ENCODE peak calls at places on chromosome 5, in eight cellular contexts. O is ELR; C is NCI-H460; S is NCI-H1092 treated with DMSO at 0.1 percent for 48 hours; V is cardiac muscle cell; L is H54; A is epithelial cell of esophagus; F is central memory CD4-positive, alpha-beta T cell. K is an unnamed sample.

GRCh38 chr5:463952-464351 is 21.0 kb downstream of the EXOC3 start:
- DNase-seq in A (no peak), C (no peak), O (no peak), S (no peak), V (no peak), F (peak; percentile 88), L (no peak), K (no peak)

GRCh38 chr5:159456722-159457462 is 126.6 kb upstream of the IL12B start:
- DNase-seq in V (no peak), S (no peak), C (no peak), L (no peak), A (peak; percentile 74), O (peak; percentile 50), F (no peak), K (no peak)

GRCh38 chr5:93598141-93598996 is 15.3 kb downstream of the NR2F1 start:
- DNase-seq in S (no peak), F (no peak), L (no peak), V (no peak), A (no peak), C (no peak), O (no peak), K (no peak)

GRCh38 chr5:91494447-91495001 is 111.4 kb upstream of the ARRDC3 start:
- DNase-seq in O (no peak), F (no peak), S (no peak), V (no peak), A (no peak), C (no peak), L (no peak), K (no peak)

GRCh38 chr5:154723740-154724505 is 31.3 kb upstream of the LARP1 start:
- DNase-seq in S (no peak), L (no peak), O (peak; percentile 12), F (no peak), C (no peak), V (peak; percentile 79), A (peak; percentile 8), K (no peak)

GRCh38 chr5:126477281-126477680 is 54.1 kb downstream of the GRAMD2B start:
- DNase-seq in V (peak; percentile 43), O (no peak), S (no peak), L (no peak), C (no peak), F (no peak), A (no peak), K (no peak)

GRCh38 chr5:40150896-40151295 is 528.8 kb upstream of the PTGER4 start:
- DNase-seq in L (no peak), A (no peak), S (no peak), O (no peak), F (no peak), C (no peak), V (no peak), K (no peak)

GRCh38 chr5:33311893-33312292 is 128.9 kb upstream of the TARS1 start:
- DNase-seq in C (no peak), V (peak; percentile 77), O (peak; percentile 98), S (no peak), A (peak; percentile 95), L (peak; percentile 24), F (no peak), K (no peak)

GRCh38 chr5:113233606-113234005 is 201.2 kb downstream of the TSSK1B start:
- DNase-seq in A (no peak), S (no peak), L (no peak), C (no peak), V (no peak), F (no peak), O (no peak), K (no peak)

GRCh38 chr5:62585751-62586150 is 7.1 kb downstream of the LRRC70 start:
- DNase-seq in S (no peak), C (no peak), A (no peak), L (no peak), F (no peak), V (peak; percentile 31), O (no peak), K (no peak)

GRCh38 chr5:96718635-96719077 is 56.5 kb downstream of the CAST start:
- DNase-seq in C (no peak), O (no peak), F (no peak), V (peak; percentile 48), A (peak; percentile 99), S (no peak), L (no peak), K (peak; percentile 48)

GRCh38 chr5:136134653-136135052 is 2.0 kb downstream of the SMAD5 start:
- DNase-seq in V (no peak), S (no peak), O (no peak), L (no peak), C (no peak), F (no peak), A (no peak), K (no peak)

GRCh38 chr5:93572101-93572772 is 8.8 kb downstream of the NR2F1-AS1 start:
- DNase-seq in F (no peak), L (no peak), O (no peak), C (no peak), S (no peak), V (peak; percentile 62), A (no peak), K (no peak)

GRCh38 chr5:102049517-102049916 is 246.6 kb downstream of the SLCO4C1 start:
- DNase-seq in S (peak; percentile 71), L (no peak), O (no peak), C (peak; percentile 24), F (no peak), V (no peak), A (peak; percentile 9), K (no peak)

GRCh38 chr5:151571270-151572173 is 19.6 kb downstream of the FAT2 start:
- DNase-seq in S (no peak), L (no peak), C (no peak), A (peak; percentile 88), O (no peak), V (no peak), F (no peak), K (no peak)

GRCh38 chr5:162323471-162323870 is 255.9 kb downstream of the GABRG2 start:
- DNase-seq in O (no peak), C (peak; percentile 36), S (no peak), F (no peak), A (no peak), V (no peak), L (no peak), K (no peak)

K was measured in T47D.